ENCODE peak calls at places on chromosomes 11 and 22, in seven cellular contexts. One of them, this sample, is unnamed.

GRCh38 chr11:55970935-55971334 is 1.2 kb upstream of the OR10AG1 start:
- DNase-seq in stimulated activated CD4-positive, alpha-beta T cell treated with anti-CD3 and anti-CD28 coated beads, Interleukin-1b, Interleukin-23, amount 100 ng/mL, for 24 hours: no peak
- DNase-seq in neural crest cell: no peak
- DNase-seq in A172: no peak
- DNase-seq in brain microvascular endothelial cell: no peak
- DNase-seq in ovary: no peak
- DNase-seq in COLO829: no peak
- DNase-seq in this sample: no peak

GRCh38 chr11:68008381-68009337 is 1.5 kb upstream of the ALDH3B1 start:
- DNase-seq in ovary: peak; percentile 21
- DNase-seq in stimulated activated CD4-positive, alpha-beta T cell treated with anti-CD3 and anti-CD28 coated beads, Interleukin-1b, Interleukin-23, amount 100 ng/mL, for 24 hours: no peak
- DNase-seq in COLO829: no peak
- DNase-seq in brain microvascular endothelial cell: no peak
- DNase-seq in A172: no peak
- DNase-seq in neural crest cell: no peak
- DNase-seq in this sample: no peak

GRCh38 chr11:71519546-71519945 is 7.5 kb upstream of the KRTAP5-7 start:
- DNase-seq in A172: no peak
- DNase-seq in COLO829: no peak
- DNase-seq in neural crest cell: no peak
- DNase-seq in brain microvascular endothelial cell: no peak
- DNase-seq in ovary: no peak
- DNase-seq in stimulated activated CD4-positive, alpha-beta T cell treated with anti-CD3 and anti-CD28 coated beads, Interleukin-1b, Interleukin-23, amount 100 ng/mL, for 24 hours: no peak
- DNase-seq in this sample: no peak

GRCh38 chr11:70483077-70483861 is 84.9 kb downstream of the CTTN start:
- DNase-seq in A172: peak; percentile 98
- DNase-seq in ovary: no peak
- DNase-seq in COLO829: no peak
- DNase-seq in stimulated activated CD4-positive, alpha-beta T cell treated with anti-CD3 and anti-CD28 coated beads, Interleukin-1b, Interleukin-23, amount 100 ng/mL, for 24 hours: no peak
- DNase-seq in brain microvascular endothelial cell: peak; percentile 43
- DNase-seq in neural crest cell: no peak
- DNase-seq in this sample: peak; percentile 57

GRCh38 chr22:49289822-49290221 is 537.9 kb downstream of the BRD1 start:
- DNase-seq in stimulated activated CD4-positive, alpha-beta T cell treated with anti-CD3 and anti-CD28 coated beads, Interleukin-1b, Interleukin-23, amount 100 ng/mL, for 24 hours: no peak
- DNase-seq in brain microvascular endothelial cell: no peak
- DNase-seq in COLO829: no peak
- DNase-seq in ovary: no peak
- DNase-seq in A172: no peak
- DNase-seq in neural crest cell: no peak
- DNase-seq in this sample: no peak

GRCh38 chr11:69773626-69774353 is 1.4 kb downstream of the FGF4 start:
- DNase-seq in stimulated activated CD4-positive, alpha-beta T cell treated with anti-CD3 and anti-CD28 coated beads, Interleukin-1b, Interleukin-23, amount 100 ng/mL, for 24 hours: no peak
- DNase-seq in A172: no peak
- DNase-seq in ovary: no peak
- DNase-seq in COLO829: no peak
- DNase-seq in neural crest cell: no peak
- DNase-seq in brain microvascular endothelial cell: no peak
- DNase-seq in this sample: no peak

GRCh38 chr11:32729976-32730375 is 64.5 kb downstream of the CCDC73 start:
- DNase-seq in brain microvascular endothelial cell: no peak
- DNase-seq in ovary: no peak
- DNase-seq in neural crest cell: no peak
- DNase-seq in COLO829: no peak
- DNase-seq in A172: no peak
- DNase-seq in stimulated activated CD4-positive, alpha-beta T cell treated with anti-CD3 and anti-CD28 coated beads, Interleukin-1b, Interleukin-23, amount 100 ng/mL, for 24 hours: no peak
- DNase-seq in this sample: no peak

GRCh38 chr11:133122260-133122659 is 410.0 kb downstream of the OPCML start:
- DNase-seq in stimulated activated CD4-positive, alpha-beta T cell treated with anti-CD3 and anti-CD28 coated beads, Interleukin-1b, Interleukin-23, amount 100 ng/mL, for 24 hours: no peak
- DNase-seq in brain microvascular endothelial cell: no peak
- DNase-seq in COLO829: no peak
- DNase-seq in neural crest cell: no peak
- DNase-seq in A172: no peak
- DNase-seq in ovary: no peak
- DNase-seq in this sample: no peak

GRCh38 chr11:130431806-130432205 is 3.4 kb upstream of the ADAMTS8 start:
- DNase-seq in neural crest cell: no peak
- DNase-seq in ovary: no peak
- DNase-seq in COLO829: no peak
- DNase-seq in stimulated activated CD4-positive, alpha-beta T cell treated with anti-CD3 and anti-CD28 coated beads, Interleukin-1b, Interleukin-23, amount 100 ng/mL, for 24 hours: no peak
- DNase-seq in brain microvascular endothelial cell: peak; percentile 11
- DNase-seq in A172: no peak
- DNase-seq in this sample: no peak

GRCh38 chr11:29310016-29310415 is 706.8 kb downstream of the KCNA4 start:
- DNase-seq in ovary: no peak
- DNase-seq in A172: peak; percentile 45
- DNase-seq in stimulated activated CD4-positive, alpha-beta T cell treated with anti-CD3 and anti-CD28 coated beads, Interleukin-1b, Interleukin-23, amount 100 ng/mL, for 24 hours: no peak
- DNase-seq in brain microvascular endothelial cell: no peak
- DNase-seq in neural crest cell: no peak
- DNase-seq in COLO829: peak; percentile 59
- DNase-seq in this sample: no peak

GRCh38 chr11:78820722-78821121 is 246.1 kb upstream of the NARS2 start:
- DNase-seq in COLO829: no peak
- DNase-seq in stimulated activated CD4-positive, alpha-beta T cell treated with anti-CD3 and anti-CD28 coated beads, Interleukin-1b, Interleukin-23, amount 100 ng/mL, for 24 hours: no peak
- DNase-seq in brain microvascular endothelial cell: no peak
- DNase-seq in ovary: no peak
- DNase-seq in A172: no peak
- DNase-seq in neural crest cell: no peak
- DNase-seq in this sample: no peak

GRCh38 chr11:129992161-129992944 is 10.3 kb downstream of the PRDM10 start:
- DNase-seq in COLO829: no peak
- DNase-seq in brain microvascular endothelial cell: no peak
- DNase-seq in neural crest cell: no peak
- DNase-seq in ovary: peak; percentile 28
- DNase-seq in A172: peak; percentile 27
- DNase-seq in stimulated activated CD4-positive, alpha-beta T cell treated with anti-CD3 and anti-CD28 coated beads, Interleukin-1b, Interleukin-23, amount 100 ng/mL, for 24 hours: no peak
- DNase-seq in this sample: peak; percentile 60

GRCh38 chr11:119728226-119728626 is 774 bp downstream of the NECTIN1 start:
- DNase-seq in brain microvascular endothelial cell: no peak
- DNase-seq in neural crest cell: no peak
- DNase-seq in stimulated activated CD4-positive, alpha-beta T cell treated with anti-CD3 and anti-CD28 coated beads, Interleukin-1b, Interleukin-23, amount 100 ng/mL, for 24 hours: no peak
- DNase-seq in A172: no peak
- DNase-seq in ovary: no peak
- DNase-seq in COLO829: no peak
- DNase-seq in this sample: no peak

GRCh38 chr22:38049812-38050619 is 7.2 kb upstream of the PICK1 start:
- DNase-seq in neural crest cell: peak; percentile 43
- DNase-seq in ovary: no peak
- DNase-seq in A172: no peak
- DNase-seq in stimulated activated CD4-positive, alpha-beta T cell treated with anti-CD3 and anti-CD28 coated beads, Interleukin-1b, Interleukin-23, amount 100 ng/mL, for 24 hours: no peak
- DNase-seq in COLO829: peak; percentile 63
- DNase-seq in brain microvascular endothelial cell: no peak
- DNase-seq in this sample: no peak

GRCh38 chr11:69497221-69497787 is 15.8 kb downstream of the LINC01488 start:
- DNase-seq in brain microvascular endothelial cell: peak; percentile 96
- DNase-seq in A172: peak; percentile 98
- DNase-seq in COLO829: peak; percentile 91
- DNase-seq in ovary: peak; percentile 30
- DNase-seq in neural crest cell: peak; percentile 65
- DNase-seq in stimulated activated CD4-positive, alpha-beta T cell treated with anti-CD3 and anti-CD28 coated beads, Interleukin-1b, Interleukin-23, amount 100 ng/mL, for 24 hours: no peak
- DNase-seq in this sample: peak; percentile 99

GRCh38 chr22:38073150-38074130 is 10.5 kb downstream of the SLC16A8 start:
- DNase-seq in neural crest cell: no peak
- DNase-seq in brain microvascular endothelial cell: no peak
- DNase-seq in A172: no peak
- DNase-seq in stimulated activated CD4-positive, alpha-beta T cell treated with anti-CD3 and anti-CD28 coated beads, Interleukin-1b, Interleukin-23, amount 100 ng/mL, for 24 hours: no peak
- DNase-seq in COLO829: no peak
- DNase-seq in ovary: no peak
- DNase-seq in this sample: no peak

GRCh38 chr11:106076421-106076922 is 675 bp downstream of the KBTBD3 start:
- DNase-seq in ovary: peak; percentile 22
- DNase-seq in neural crest cell: no peak
- DNase-seq in A172: no peak
- DNase-seq in stimulated activated CD4-positive, alpha-beta T cell treated with anti-CD3 and anti-CD28 coated beads, Interleukin-1b, Interleukin-23, amount 100 ng/mL, for 24 hours: no peak
- DNase-seq in brain microvascular endothelial cell: no peak
- DNase-seq in COLO829: no peak
- DNase-seq in this sample: no peak

GRCh38 chr11:119370486-119371046 is 10.9 kb downstream of the USP2 start:
- DNase-seq in COLO829: no peak
- DNase-seq in brain microvascular endothelial cell: no peak
- DNase-seq in neural crest cell: no peak
- DNase-seq in A172: no peak
- DNase-seq in ovary: no peak
- DNase-seq in stimulated activated CD4-positive, alpha-beta T cell treated with anti-CD3 and anti-CD28 coated beads, Interleukin-1b, Interleukin-23, amount 100 ng/mL, for 24 hours: no peak
- DNase-seq in this sample: no peak

GRCh38 chr22:40721266-40721665 is 42.0 kb downstream of the MCHR1 start:
- DNase-seq in ovary: no peak
- DNase-seq in COLO829: peak; percentile 95
- DNase-seq in stimulated activated CD4-positive, alpha-beta T cell treated with anti-CD3 and anti-CD28 coated beads, Interleukin-1b, Interleukin-23, amount 100 ng/mL, for 24 hours: no peak
- DNase-seq in A172: peak; percentile 91
- DNase-seq in brain microvascular endothelial cell: no peak
- DNase-seq in neural crest cell: peak; percentile 32
- DNase-seq in this sample: peak; percentile 92

GRCh38 chr22:26718905-26719304 is 61.5 kb downstream of the MIAT start:
- DNase-seq in ovary: no peak
- DNase-seq in brain microvascular endothelial cell: peak; percentile 85
- DNase-seq in COLO829: no peak
- DNase-seq in A172: peak; percentile 93
- DNase-seq in stimulated activated CD4-positive, alpha-beta T cell treated with anti-CD3 and anti-CD28 coated beads, Interleukin-1b, Interleukin-23, amount 100 ng/mL, for 24 hours: no peak
- DNase-seq in neural crest cell: no peak
- DNase-seq in this sample: no peak

GRCh38 chr11:83087035-83087434 is 15.3 kb upstream of the RAB30 start:
- DNase-seq in stimulated activated CD4-positive, alpha-beta T cell treated with anti-CD3 and anti-CD28 coated beads, Interleukin-1b, Interleukin-23, amount 100 ng/mL, for 24 hours: no peak
- DNase-seq in ovary: no peak
- DNase-seq in brain microvascular endothelial cell: no peak
- DNase-seq in COLO829: peak; percentile 13
- DNase-seq in A172: peak; percentile 14
- DNase-seq in neural crest cell: no peak
- DNase-seq in this sample: peak; percentile 41

GRCh38 chr11:2533642-2534115 is 88.9 kb downstream of the KCNQ1 start:
- DNase-seq in ovary: peak; percentile 71
- DNase-seq in brain microvascular endothelial cell: peak; percentile 92
- DNase-seq in A172: peak; percentile 95
- DNase-seq in stimulated activated CD4-positive, alpha-beta T cell treated with anti-CD3 and anti-CD28 coated beads, Interleukin-1b, Interleukin-23, amount 100 ng/mL, for 24 hours: no peak
- DNase-seq in COLO829: no peak
- DNase-seq in neural crest cell: peak; percentile 52
- DNase-seq in this sample: peak; percentile 51

GRCh38 chr11:26947379-26947844 is 46.5 kb upstream of the FIBIN start:
- DNase-seq in brain microvascular endothelial cell: peak; percentile 99
- DNase-seq in COLO829: no peak
- DNase-seq in ovary: peak; percentile 78
- DNase-seq in stimulated activated CD4-positive, alpha-beta T cell treated with anti-CD3 and anti-CD28 coated beads, Interleukin-1b, Interleukin-23, amount 100 ng/mL, for 24 hours: no peak
- DNase-seq in A172: peak; percentile 57
- DNase-seq in neural crest cell: no peak
- DNase-seq in this sample: no peak

GRCh38 chr11:111324277-111324720 is 26.0 kb downstream of the POU2AF3 start:
- DNase-seq in stimulated activated CD4-positive, alpha-beta T cell treated with anti-CD3 and anti-CD28 coated beads, Interleukin-1b, Interleukin-23, amount 100 ng/mL, for 24 hours: no peak
- DNase-seq in COLO829: no peak
- DNase-seq in ovary: no peak
- DNase-seq in A172: no peak
- DNase-seq in neural crest cell: no peak
- DNase-seq in brain microvascular endothelial cell: no peak
- DNase-seq in this sample: no peak

GRCh38 chr11:13358871-13359270 is 81.3 kb downstream of the BMAL1 start:
- DNase-seq in neural crest cell: no peak
- DNase-seq in COLO829: no peak
- DNase-seq in ovary: no peak
- DNase-seq in brain microvascular endothelial cell: peak; percentile 46
- DNase-seq in A172: no peak
- DNase-seq in stimulated activated CD4-positive, alpha-beta T cell treated with anti-CD3 and anti-CD28 coated beads, Interleukin-1b, Interleukin-23, amount 100 ng/mL, for 24 hours: no peak
- DNase-seq in this sample: no peak

GRCh38 chr11:102773388-102773787 is 7.0 kb downstream of the MMP10 start:
- DNase-seq in stimulated activated CD4-positive, alpha-beta T cell treated with anti-CD3 and anti-CD28 coated beads, Interleukin-1b, Interleukin-23, amount 100 ng/mL, for 24 hours: no peak
- DNase-seq in brain microvascular endothelial cell: no peak
- DNase-seq in COLO829: no peak
- DNase-seq in neural crest cell: no peak
- DNase-seq in A172: no peak
- DNase-seq in ovary: no peak
- DNase-seq in this sample: no peak

GRCh38 chr22:48407256-48407955 is 1420.3 kb downstream of the BRD1 start:
- DNase-seq in ovary: no peak
- DNase-seq in A172: no peak
- DNase-seq in stimulated activated CD4-positive, alpha-beta T cell treated with anti-CD3 and anti-CD28 coated beads, Interleukin-1b, Interleukin-23, amount 100 ng/mL, for 24 hours: no peak
- DNase-seq in brain microvascular endothelial cell: no peak
- DNase-seq in COLO829: no peak
- DNase-seq in neural crest cell: no peak
- DNase-seq in this sample: no peak

GRCh38 chr11:58914821-58915543 is 24.3 kb upstream of the GLYATL1 start:
- DNase-seq in brain microvascular endothelial cell: no peak
- DNase-seq in stimulated activated CD4-positive, alpha-beta T cell treated with anti-CD3 and anti-CD28 coated beads, Interleukin-1b, Interleukin-23, amount 100 ng/mL, for 24 hours: no peak
- DNase-seq in COLO829: no peak
- DNase-seq in A172: no peak
- DNase-seq in ovary: no peak
- DNase-seq in neural crest cell: no peak
- DNase-seq in this sample: no peak